ENCODE peak calls at places on chromosomes 11 and 22, in four cellular contexts. F is transverse colon, M is AG04449, I is astrocyte of the spinal cord. A is an unnamed sample.

GRCh38 chr11:128302425-128303186 is 284.8 kb downstream of the ETS1 start:
- DNase-seq in I (no peak), M (no peak), F (peak), A (no peak)

GRCh38 chr22:36860017-36860416 is 789 bp upstream of the NCF4 start:
- DNase-seq in I (no peak), F (no peak), M (no peak), A (no peak)

GRCh38 chr11:41497974-41498373 is 38.5 kb upstream of the LRRC4C start:
- DNase-seq in F (no peak), M (no peak), I (no peak), A (no peak)

GRCh38 chr22:20793386-20794131 is 19.6 kb downstream of the SERPIND1 start:
- DNase-seq in I (no peak), F (no peak), M (no peak), A (no peak)

GRCh38 chr11:1508491-1508891 is 21.9 kb upstream of the MOB2 start:
- DNase-seq in M (no peak), F (no peak), I (no peak), A (no peak)

GRCh38 chr11:71936825-71937224 is 8.0 kb downstream of the RNF121 start:
- DNase-seq in M (no peak), I (peak), F (no peak), A (no peak)

GRCh38 chr11:94757037-94757681 is 11.0 kb upstream of the AMOTL1 start:
- DNase-seq in I (peak), F (no peak), M (no peak), A (no peak)

GRCh38 chr11:22561283-22561682 is 64.3 kb downstream of the FANCF start:
- DNase-seq in M (no peak), F (no peak), I (no peak), A (no peak)

GRCh38 chr11:79087957-79088318 is 352.9 kb downstream of the TENM4 start:
- DNase-seq in F (no peak), I (no peak), M (no peak), A (no peak)

GRCh38 chr11:65500262-65501004 is 1.6 kb downstream of the MALAT1 start:
- DNase-seq in M (no peak), I (peak), F (peak), A (peak)

GRCh38 chr22:38981005-38981658 is 1.0 kb upstream of the APOBEC3B start:
- DNase-seq in M (no peak), F (peak), I (no peak), A (no peak)

GRCh38 chr11:75013051-75013450 is 24.3 kb downstream of the NEU3 start:
- DNase-seq in F (no peak), M (no peak), I (no peak), A (no peak)

GRCh38 chr11:614583-615452 is 932 bp downstream of the IRF7 start:
- DNase-seq in M (no peak), I (no peak), F (peak), A (no peak)

GRCh38 chr11:128238521-128239222 is 348.7 kb downstream of the ETS1 start:
- DNase-seq in M (no peak), I (no peak), F (no peak), A (no peak)

GRCh38 chr11:111736191-111736590 is 30.0 kb downstream of the PPP2R1B start:
- DNase-seq in M (no peak), F (no peak), I (no peak), A (no peak)

GRCh38 chr22:48153726-48154125 is 1391.3 kb downstream of the TBC1D22A start:
- DNase-seq in F (peak), I (no peak), M (no peak), A (no peak)

GRCh38 chr22:33923660-33924246 is 3.5 kb upstream of the LARGE1 start:
- DNase-seq in I (peak), M (no peak), F (peak), A (peak)

GRCh38 chr22:27393371-27393770 is 408.2 kb downstream of the MN1 start:
- DNase-seq in M (no peak), F (no peak), I (no peak), A (no peak)

GRCh38 chr11:1401656-1402221 is 12.0 kb downstream of the BRSK2 start:
- DNase-seq in F (peak), I (peak), M (no peak), A (peak)

GRCh38 chr11:116833816-116834534 is 3.4 kb downstream of the APOA1 start:
- DNase-seq in M (no peak), I (no peak), F (no peak), A (no peak)

GRCh38 chr11:128467610-128468041 is 119.7 kb downstream of the ETS1 start:
- DNase-seq in M (peak), F (no peak), I (peak), A (peak)

GRCh38 chr11:12414641-12415040 is 37.3 kb downstream of the PARVA start:
- DNase-seq in M (no peak), F (no peak), I (no peak), A (no peak)
- TF ChIP-seq CTCF in M (no peak), F (no peak), I (no peak), A (no peak)

GRCh38 chr11:36456136-36456535 is 53.9 kb downstream of the TRAF6 start:
- DNase-seq in M (no peak), F (no peak), I (no peak), A (no peak)
- H3K4me3 ChIP-seq in M (no peak), F (no peak), I (no peak), A (no peak)

GRCh38 chr11:114340311-114341131 is 44.3 kb downstream of the NNMT start:
- DNase-seq in F (peak), M (no peak), I (peak), A (peak)
- TF ChIP-seq CTCF in F (peak), M (peak), I (peak), A (peak)

GRCh38 chr11:106186630-106187029 is 109.2 kb downstream of the AASDHPPT start:
- DNase-seq in M (no peak), F (no peak), I (no peak), A (no peak)
- H3K4me3 ChIP-seq in M (no peak), F (no peak), I (no peak), A (no peak)

GRCh38 chr11:73376803-73377629 is 817 bp downstream of the RELT start:
- DNase-seq in F (peak), M (peak), I (peak), A (no peak)

GRCh38 chr11:73376168-73376802 is at the start of gene RELT:
- DNase-seq in I (peak), F (peak), M (no peak), A (peak)

GRCh38 chr11:73375830-73376167 is 400 bp upstream of the RELT start:
- DNase-seq in I (no peak), F (no peak), M (no peak), A (no peak)

GRCh38 chr11:73374130-73374529 is 2.1 kb upstream of the RELT start:
- DNase-seq in I (peak), F (no peak), M (no peak), A (no peak)

DNA sequence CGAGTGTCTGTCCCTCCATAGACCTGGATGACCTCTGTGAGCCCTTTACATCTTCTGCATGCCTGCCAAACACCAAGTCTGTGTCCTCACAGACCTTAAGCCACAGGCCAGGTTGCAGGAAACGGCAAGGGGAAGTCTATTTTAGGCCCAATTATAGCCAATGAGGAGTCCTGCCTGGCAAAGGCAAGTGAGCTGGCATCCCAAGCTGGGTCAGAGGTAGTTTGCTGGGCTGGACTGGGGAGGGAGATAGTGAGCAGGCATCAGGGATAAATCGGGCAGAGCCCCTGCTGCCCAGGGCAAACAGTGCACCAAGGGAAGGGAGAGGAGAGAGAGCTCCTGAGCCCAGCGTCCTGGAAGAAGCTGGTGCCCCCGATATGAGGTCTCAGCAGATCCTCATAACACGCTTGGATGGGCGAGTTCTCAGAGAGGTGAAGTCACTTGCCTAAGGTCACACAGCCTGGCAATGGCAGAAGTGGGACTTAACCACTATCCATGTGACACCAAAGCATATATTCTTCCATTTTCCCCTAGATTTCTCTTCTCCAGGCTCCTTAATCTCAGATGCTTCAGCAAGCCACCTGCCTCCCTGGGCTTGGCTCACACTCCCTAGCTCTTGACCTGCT is 3.7 kb upstream of the RELT start:
- DNase-seq in I (no peak), F (no peak), M (no peak), A (no peak)
- TF ChIP-seq CTCF in I (peak), F (no peak), M (peak), A (peak)

DNA sequence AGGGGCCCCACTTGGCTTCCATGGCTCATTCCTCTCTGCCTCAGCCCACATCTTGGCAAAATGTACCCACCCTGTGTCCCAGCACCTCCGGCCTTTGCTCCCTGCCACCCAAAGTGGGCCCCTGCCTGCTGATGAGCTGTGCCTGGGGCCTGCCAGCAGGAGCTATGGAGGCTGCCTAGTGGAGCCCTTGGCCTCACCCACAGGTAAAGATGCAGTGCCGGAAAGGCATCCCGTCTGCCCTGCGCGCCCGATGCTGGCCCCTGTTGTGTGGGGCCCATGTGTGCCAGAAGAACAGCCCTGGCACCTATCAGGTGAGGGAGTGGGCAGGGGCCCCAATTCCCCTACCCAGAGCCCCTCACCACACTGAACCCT is 1.3 kb downstream of the TBC1D10C start:
- DNase-seq in M (no peak), F (no peak), I (no peak), A (no peak)
- H3K4me3 ChIP-seq in M (no peak), F (peak), I (no peak), A (no peak)